ENCODE peak calls at places on chromosomes 4 and X, in eight cellular contexts. E is GM20000, U is AG10803, L is HCT116, D is bronchial epithelial cell, R is A549, P is activated B cell treated with CpG ODN at 0.5 μM for 24 hours, X is left ventricle myocardium inferior. O is an unnamed sample.

GRCh38 chr4:173013232-173013932 is 155.2 kb upstream of the GALNT7 start:
- DNase-seq in X (no peak), E (peak; percentile 51), D (peak; percentile 48), U (peak; percentile 30), R (peak; percentile 27), P (no peak), L (no peak), O (peak; percentile 61)

GRCh38 chrX:76279007-76279406 is 106.1 kb downstream of the PBDC1 start:
- DNase-seq in X (peak; percentile 13), U (peak; percentile 34), D (peak; percentile 33), R (peak; percentile 58), P (no peak), L (peak; percentile 22), E (peak; percentile 6), O (peak; percentile 35)

GRCh38 chr4:155745984-155746383 is 12.8 kb upstream of the GUCY1B1 start:
- DNase-seq in P (no peak), E (no peak), R (no peak), X (no peak), U (peak; percentile 58), D (peak; percentile 13), L (no peak), O (no peak)

GRCh38 chr4:94551616-94552564 is 100.1 kb downstream of the PDLIM5 start:
- DNase-seq in X (no peak), R (no peak), E (no peak), L (no peak), U (peak; percentile 61), D (no peak), P (no peak), O (no peak)

GRCh38 chrX:9885150-9885549 is 82.0 kb upstream of the CLDN34 start:
- DNase-seq in R (peak; percentile 64), L (peak; percentile 16), X (peak; percentile 44), U (peak; percentile 51), E (peak; percentile 74), P (peak; percentile 35), D (peak; percentile 48), O (peak; percentile 77)

GRCh38 chrX:13752646-13753045 is 18.1 kb downstream of the OFD1 start:
- DNase-seq in E (no peak), U (no peak), X (no peak), D (no peak), R (no peak), P (no peak), L (no peak), O (peak; percentile 27)

GRCh38 chr4:148222991-148223660 is 219.1 kb downstream of the NR3C2 start:
- DNase-seq in D (no peak), E (no peak), X (no peak), U (no peak), L (no peak), P (no peak), R (no peak), O (no peak)

GRCh38 chr4:148052448-148052847 is 320.6 kb downstream of the ARHGAP10 start:
- DNase-seq in E (no peak), P (no peak), X (no peak), L (no peak), R (no peak), U (peak; percentile 25), D (no peak), O (no peak)

GRCh38 chr4:88613417-88613875 is 21.2 kb downstream of the HERC3 start:
- DNase-seq in R (no peak), L (no peak), E (no peak), X (no peak), P (no peak), D (peak; percentile 55), U (no peak), O (no peak)

GRCh38 chr4:54228064-54228527 is 997 bp upstream of the PDGFRA start:
- DNase-seq in P (peak; percentile 17), L (no peak), D (peak; percentile 46), R (peak; percentile 55), X (peak; percentile 80), U (peak; percentile 83), E (peak; percentile 73), O (peak; percentile 81)

GRCh38 chr4:2698504-2698903 is 57.6 kb downstream of the TNIP2 start:
- DNase-seq in P (no peak), D (no peak), E (no peak), R (no peak), X (no peak), U (no peak), L (no peak), O (no peak)

GRCh38 chr4:20684852-20685763 is 15.2 kb upstream of the PACRGL start:
- DNase-seq in X (no peak), P (no peak), D (peak; percentile 13), E (peak; percentile 22), R (peak; percentile 1), L (no peak), U (peak; percentile 29), O (peak; percentile 27)

GRCh38 chr4:144421839-144422565 is 224.0 kb upstream of the HHIP start:
- DNase-seq in L (no peak), U (no peak), P (no peak), R (no peak), E (no peak), D (peak; percentile 75), X (no peak), O (no peak)

GRCh38 chr4:105520819-105521790 is 31.3 kb upstream of the ARHGEF38 start:
- DNase-seq in D (peak; percentile 61), E (peak; percentile 49), X (no peak), L (peak; percentile 32), U (peak; percentile 33), P (no peak), R (peak; percentile 34), O (peak; percentile 65)

GRCh38 chr4:54513741-54514140 is 144.0 kb upstream of the KIT start:
- DNase-seq in E (no peak), U (no peak), R (no peak), X (no peak), L (no peak), D (no peak), P (no peak), O (no peak)

DNA sequence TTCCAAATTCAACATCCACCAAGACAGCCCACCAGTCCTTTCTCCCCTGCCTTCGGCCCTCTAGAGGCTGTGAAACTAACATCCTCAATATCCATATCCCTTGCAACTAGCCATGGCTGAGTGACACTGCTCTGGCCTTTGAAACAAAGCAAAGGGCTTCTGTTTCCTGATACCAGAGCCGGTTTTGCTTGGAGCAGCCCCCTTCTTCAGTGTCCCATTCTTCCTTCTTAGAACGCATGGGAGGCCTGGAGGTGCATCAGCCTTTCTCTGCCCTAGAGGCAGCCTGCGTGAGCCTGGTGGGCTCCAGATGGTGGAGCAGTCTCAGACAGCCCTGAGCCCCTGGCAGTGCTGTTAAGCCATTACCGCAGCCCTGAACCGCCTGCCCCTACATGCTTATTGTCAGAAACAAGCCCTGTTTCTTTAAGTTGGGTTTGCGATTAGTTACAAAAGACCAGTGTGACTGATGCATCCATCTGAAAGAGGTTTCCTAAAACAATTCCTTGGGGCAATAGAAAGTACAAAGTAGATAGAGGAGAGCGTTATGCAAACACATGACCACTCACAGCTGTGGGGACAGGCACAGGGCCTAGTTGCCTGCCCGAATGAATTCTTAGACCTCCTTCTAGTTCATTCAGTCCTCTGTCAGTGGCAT is 74.1 kb downstream of the EVC start:
- DNase-seq in R (no peak), X (no peak), U (peak; percentile 34), E (no peak), P (no peak), D (no peak), L (no peak), O (no peak)
- TF ChIP-seq CTCF in R (no peak), X (no peak), U (no peak), E (no peak), P (no peak), D (no peak), L (no peak), O (no peak)

GRCh38 chrX:134761788-134762187 is 103.5 kb upstream of the PLAC1 start:
- DNase-seq in P (no peak), L (no peak), E (peak; percentile 4), R (peak; percentile 27), D (no peak), U (no peak), X (no peak), O (peak; percentile 16)
- TF ChIP-seq CTCF in P (no peak), L (peak; percentile 11), E (peak; percentile 31), R (peak; percentile 47), D (peak; percentile 30), U (peak; percentile 50), X (peak; percentile 35), O (peak; percentile 33)

GRCh38 chr4:143253156-143253555 is 68.4 kb downstream of the USP38 start:
- DNase-seq in L (no peak), P (no peak), X (no peak), E (no peak), D (peak; percentile 83), U (no peak), R (no peak), O (no peak)

GRCh38 chr4:143251781-143252180 is 67.1 kb downstream of the USP38 start:
- DNase-seq in D (peak; percentile 95), X (no peak), R (no peak), P (no peak), L (peak; percentile 10), E (no peak), U (no peak), O (no peak)

GRCh38 chr4:143256456-143256855 is 71.7 kb downstream of the USP38 start:
- DNase-seq in P (no peak), E (no peak), R (no peak), L (no peak), D (peak; percentile 28), U (no peak), X (no peak), O (no peak)

GRCh38 chr4:143252478-143252877 is 67.8 kb downstream of the USP38 start:
- DNase-seq in D (peak; percentile 85), R (no peak), P (no peak), X (no peak), E (no peak), L (no peak), U (no peak), O (no peak)

DNA sequence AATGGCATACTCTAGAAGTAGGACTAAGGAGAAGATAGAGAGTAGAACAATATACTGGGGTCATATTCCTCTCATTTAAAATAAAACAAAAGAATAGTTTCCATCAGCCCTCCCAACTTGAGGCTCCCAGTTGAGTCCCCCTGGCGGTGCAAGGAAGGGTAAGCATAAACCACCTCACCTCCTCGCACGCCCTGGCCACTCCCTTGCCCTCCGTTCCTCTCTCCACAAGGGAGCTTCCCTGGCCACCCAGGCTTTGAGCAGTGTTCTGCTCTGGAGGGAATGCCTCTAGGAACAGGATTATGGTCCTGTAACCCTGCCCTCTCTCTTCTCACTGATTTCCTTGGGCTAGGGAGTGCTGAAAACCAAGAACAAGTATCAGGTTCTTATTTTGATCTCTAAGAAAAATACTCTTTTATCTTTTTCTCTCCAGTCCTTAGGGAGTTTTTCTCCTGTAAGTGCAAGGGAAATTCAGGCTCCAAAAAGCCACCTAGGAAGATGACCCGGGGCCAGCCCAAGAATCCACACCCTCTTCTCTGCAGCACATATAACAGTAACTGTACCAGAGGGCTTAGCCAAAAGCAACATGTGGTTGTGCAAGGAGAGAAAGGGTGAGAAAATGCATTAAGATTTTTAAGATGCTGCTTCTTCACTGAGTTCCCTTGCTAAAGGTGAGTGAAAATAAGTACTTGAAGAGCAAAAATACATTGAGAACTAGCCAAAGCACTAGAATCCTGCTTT is 69.9 kb downstream of the USP38 start:
- DNase-seq in X (no peak), E (no peak), R (peak; percentile 6), D (no peak), L (no peak), P (no peak), U (no peak), O (no peak)
- TF ChIP-seq CTCF in X (no peak), E (no peak), R (no peak), D (no peak), L (no peak), P (no peak), U (no peak), O (no peak)

DNA sequence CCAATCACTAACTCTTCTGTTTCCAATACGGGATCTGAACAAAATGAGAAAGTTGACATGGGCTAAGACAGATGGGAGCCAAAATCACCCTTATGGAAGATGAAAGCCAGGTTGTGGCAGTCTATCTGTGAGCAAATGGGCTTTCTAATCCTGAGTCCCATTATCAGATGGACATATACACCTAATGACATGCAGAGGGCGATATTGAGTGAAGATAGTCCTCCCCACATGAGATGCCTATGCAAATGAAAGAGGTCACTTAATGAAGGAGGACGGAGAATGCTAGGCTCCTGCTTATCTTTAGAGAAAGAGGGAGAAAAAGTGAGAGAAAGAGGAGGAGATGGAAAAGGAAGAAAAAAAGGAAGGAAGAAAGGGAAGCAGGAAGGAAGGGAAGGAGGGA is 547.5 kb downstream of the NLGN4X start:
- DNase-seq in L (no peak), P (no peak), X (no peak), E (peak; percentile 1), U (peak; percentile 9), D (peak; percentile 0), R (no peak), O (no peak)
- TF ChIP-seq CTCF in L (no peak), P (no peak), X (no peak), E (no peak), U (peak; percentile 27), D (no peak), R (no peak), O (peak; percentile 5)

O was measured in GM13976.